ENCODE peak calls at places on chromosomes 12 and 14, in nine cellular contexts. T is NCI-H460; R is HS-5; W is non-pigmented ciliary epithelial cell; X is NCI-H510A treated with DMSO at 0.1 percent for 48 hours; U is fibroblast of the conjunctiva; A is T-helper 2 cell treated with Interferon-gamma antibody and Interleukin-4, amounts not matched to agents 5 μg/mL and 100 μg/mL, for 36 hours; Q is CD8-positive, alpha-beta T cell; H is activated T-helper 9 cell treated with anti-CD3 and anti-CD28 coated beads, Interleukin-2, amount 50 U/mL, for 16 hours. F is an unnamed sample.
A peak's percentile ranks its signal among the peaks of the same experiment; 100 is the strongest.

GRCh38 chr12:56029666-56030293 is 8.9 kb downstream of the IKZF4 start:
- DNase-seq in X (peak; percentile 20), H (no peak), U (peak; percentile 47), R (no peak), Q (peak; percentile 54), T (peak; percentile 49), W (no peak), A (peak; percentile 24), F (peak; percentile 77)

GRCh38 chr12:59040043-59040442 is 119.7 kb upstream of the LRIG3 start:
- DNase-seq in X (no peak), U (no peak), R (no peak), T (no peak), Q (no peak), H (no peak), A (no peak), W (no peak), F (no peak)

GRCh38 chr14:34137001-34137400 is 186.1 kb upstream of the EGLN3 start:
- DNase-seq in T (no peak), Q (no peak), H (no peak), A (no peak), U (no peak), X (peak; percentile 39), R (no peak), W (no peak), F (no peak)

GRCh38 chr12:9040484-9041186 is 51.3 kb downstream of the KLRG1 start:
- DNase-seq in H (no peak), U (no peak), W (no peak), A (no peak), R (no peak), T (no peak), Q (no peak), X (no peak), F (no peak)

GRCh38 chr12:98635657-98636323 is 8.8 kb downstream of the IKBIP start:
- DNase-seq in A (no peak), H (no peak), T (no peak), Q (no peak), R (no peak), W (peak; percentile 64), X (peak; percentile 71), U (peak; percentile 12), F (peak; percentile 87)

GRCh38 chr12:71848212-71848611 is 8.7 kb downstream of the TBC1D15 start:
- DNase-seq in X (no peak), T (no peak), A (no peak), H (no peak), Q (no peak), R (no peak), U (no peak), W (no peak), F (peak; percentile 36)

GRCh38 chr12:109277899-109278762 is 31.0 kb downstream of the FOXN4 start:
- DNase-seq in A (no peak), R (no peak), X (peak; percentile 49), U (peak; percentile 27), T (no peak), H (no peak), Q (no peak), W (no peak), F (no peak)

GRCh38 chr14:54839681-54840080 is 62.9 kb downstream of the GCH1 start:
- DNase-seq in Q (no peak), X (no peak), A (no peak), T (no peak), H (no peak), U (peak; percentile 10), R (no peak), W (no peak), F (no peak)

GRCh38 chr14:35088514-35088913 is 33.3 kb downstream of the PPP2R3C start:
- DNase-seq in H (no peak), Q (no peak), R (no peak), X (no peak), A (no peak), W (peak; percentile 17), U (no peak), T (no peak), F (peak; percentile 52)

GRCh38 chr14:83071888-83072501 is 1538.3 kb upstream of the SEL1L start:
- DNase-seq in R (peak; percentile 20), A (no peak), T (peak; percentile 27), H (no peak), U (no peak), Q (no peak), W (no peak), X (peak; percentile 9), F (peak; percentile 20)

GRCh38 chr12:3321881-3322280 is 169.1 kb upstream of the PRMT8 start:
- DNase-seq in R (no peak), H (no peak), U (no peak), Q (no peak), A (no peak), T (no peak), X (no peak), W (no peak), F (no peak)

GRCh38 chr12:123761841-123762714 is at the start of gene DNAH10:
- DNase-seq in T (no peak), Q (peak; percentile 57), X (peak; percentile 52), R (no peak), W (no peak), A (peak; percentile 35), H (peak; percentile 4), U (no peak), F (no peak)

GRCh38 chr14:20679907-20680306 is 4.5 kb upstream of the RNASE4 start:
- DNase-seq in H (no peak), R (no peak), X (no peak), Q (no peak), U (peak; percentile 16), T (no peak), W (no peak), A (no peak), F (peak; percentile 56)

GRCh38 chr12:60494249-60494648 is 898.4 kb downstream of the SLC16A7 start:
- DNase-seq in U (peak; percentile 51), Q (no peak), A (no peak), H (no peak), R (peak; percentile 35), T (peak; percentile 46), W (peak; percentile 15), X (peak; percentile 56), F (peak; percentile 63)

GRCh38 chr14:51002406-51002984 is 58.2 kb upstream of the PYGL start:
- DNase-seq in T (no peak), H (no peak), X (no peak), U (no peak), W (no peak), R (no peak), Q (no peak), A (no peak), F (no peak)

GRCh38 chr12:40107803-40108620 is 2.1 kb upstream of the SLC2A13 start:
- DNase-seq in U (no peak), H (peak; percentile 29), X (no peak), A (no peak), R (no peak), W (no peak), T (no peak), Q (no peak), F (no peak)